ENCODE peak calls at places on chromosome 21, in eight cellular contexts. N is iris pigment epithelial cell; C is progenitor cell of endocrine pancreas; F is stimulated activated CD4-positive, alpha-beta T cell treated with anti-CD3 and anti-CD28 coated beads, Interleukin-2, amount 100 ng/mL, for 48 hours; L is RPMI8226; S is activated CD4-positive, alpha-beta T cell treated with anti-CD3 and anti-CD28 coated beads, Interleukin-2, amount 10 ng/mL, durations not matched to agents 7 days and 5 days; A is skeletal muscle cell; O is fibroblast of mammary gland. P is an unnamed sample.

GRCh38 chr21:31397939-31398338 is 53.9 kb upstream of the TIAM1 start:
- DNase-seq in N (no peak), C (no peak), F (no peak), L (no peak), S (peak), A (no peak), O (no peak), P (peak)

GRCh38 chr21:34900376-34900775 is 148.7 kb downstream of the RUNX1 start:
- DNase-seq in N (no peak), C (no peak), F (no peak), L (no peak), S (no peak), A (no peak), O (no peak), P (no peak)

GRCh38 chr21:45494851-45495680 is 47.2 kb downstream of the SLC19A1 start:
- DNase-seq in N (no peak), C (no peak), F (no peak), L (no peak), S (no peak), A (no peak), O (no peak), P (no peak)

GRCh38 chr21:34812510-34813265 is 143.9 kb downstream of the CLIC6 start:
- DNase-seq in N (peak), C (no peak), F (no peak), L (no peak), S (no peak), A (peak), O (peak), P (no peak)

GRCh38 chr21:27085387-27085786 is 118.5 kb upstream of the ADAMTS5 start:
- DNase-seq in N (no peak), C (no peak), F (no peak), L (no peak), S (no peak), A (no peak), O (no peak), P (no peak)

GRCh38 chr21:36730291-36731281 is 31.7 kb downstream of the SIM2 start:
- DNase-seq in N (no peak), C (no peak), F (no peak), L (no peak), S (no peak), A (no peak), O (no peak), P (no peak)

GRCh38 chr21:26806734-26807372 is 38.4 kb downstream of the ADAMTS1 start:
- DNase-seq in N (peak), C (no peak), F (no peak), L (no peak), S (no peak), A (no peak), O (peak), P (no peak)

GRCh38 chr21:33578959-33579542 is 9.4 kb downstream of the DONSON start:
- DNase-seq in N (peak), C (no peak), F (no peak), L (no peak), S (no peak), A (no peak), O (peak), P (no peak)

GRCh38 chr21:36725793-36726386 is 27.0 kb downstream of the SIM2 start:
- DNase-seq in N (no peak), C (no peak), F (no peak), L (no peak), S (no peak), A (no peak), O (no peak), P (peak)

GRCh38 chr21:33265664-33266049 is 510 bp upstream of the IL10RB start:
- DNase-seq in N (peak), C (no peak), F (no peak), L (no peak), S (no peak), A (no peak), O (peak), P (peak)

GRCh38 chr21:45318556-45319341 is 31.1 kb upstream of the POFUT2 start:
- DNase-seq in N (peak), C (no peak), F (no peak), L (no peak), S (no peak), A (no peak), O (peak), P (no peak)